ENCODE peak calls at places on chromosomes 11 and 22, in eight cellular contexts. One of them, this sample, is unnamed.

GRCh38 chr11:69215784-69216415 is 60.2 kb downstream of the SMIM38 start:
- DNase-seq in mesenchymal stem cell: peak
- DNase-seq in right atrium auricular region: no peak
- DNase-seq in tibial artery: peak
- DNase-seq in astrocyte: peak
- DNase-seq in right lobe of liver: no peak
- DNase-seq in ovary: no peak
- DNase-seq in pancreas: no peak
- DNase-seq in this sample: no peak

GRCh38 chr22:20400606-20401375 is 6.8 kb downstream of the ZNF74 start:
- DNase-seq in mesenchymal stem cell: no peak
- DNase-seq in right atrium auricular region: no peak
- DNase-seq in tibial artery: no peak
- DNase-seq in astrocyte: no peak
- DNase-seq in right lobe of liver: no peak
- DNase-seq in ovary: no peak
- DNase-seq in pancreas: no peak
- DNase-seq in this sample: no peak

GRCh38 chr22:42811510-42811909 is 45.6 kb downstream of the ARFGAP3 start:
- DNase-seq in mesenchymal stem cell: no peak
- DNase-seq in right atrium auricular region: no peak
- DNase-seq in tibial artery: no peak
- DNase-seq in astrocyte: no peak
- DNase-seq in right lobe of liver: no peak
- DNase-seq in ovary: no peak
- DNase-seq in pancreas: no peak
- DNase-seq in this sample: no peak

GRCh38 chr11:7630002-7630401 is 43.3 kb downstream of the CYB5R2 start:
- DNase-seq in mesenchymal stem cell: no peak
- DNase-seq in right atrium auricular region: no peak
- DNase-seq in tibial artery: no peak
- DNase-seq in astrocyte: no peak
- DNase-seq in right lobe of liver: peak
- DNase-seq in ovary: no peak
- DNase-seq in pancreas: no peak
- DNase-seq in this sample: no peak

GRCh38 chr11:59669611-59670009 is 773 bp upstream of the PATL1 start:
- DNase-seq in mesenchymal stem cell: peak
- DNase-seq in right atrium auricular region: no peak
- DNase-seq in tibial artery: peak
- DNase-seq in astrocyte: peak
- DNase-seq in right lobe of liver: peak
- DNase-seq in ovary: peak
- DNase-seq in pancreas: no peak
- DNase-seq in this sample: peak

GRCh38 chr22:27718186-27719032 is 83.1 kb downstream of the MN1 start:
- DNase-seq in mesenchymal stem cell: peak
- DNase-seq in right atrium auricular region: peak
- DNase-seq in tibial artery: peak
- DNase-seq in astrocyte: peak
- DNase-seq in right lobe of liver: peak
- DNase-seq in ovary: peak
- DNase-seq in pancreas: no peak
- DNase-seq in this sample: peak

GRCh38 chr22:27669798-27670599 is 131.6 kb downstream of the MN1 start:
- DNase-seq in mesenchymal stem cell: peak
- DNase-seq in right atrium auricular region: no peak
- DNase-seq in tibial artery: no peak
- DNase-seq in astrocyte: no peak
- DNase-seq in right lobe of liver: no peak
- DNase-seq in ovary: no peak
- DNase-seq in pancreas: no peak
- DNase-seq in this sample: no peak

GRCh38 chr11:31643831-31644230 is 134.3 kb downstream of the ELP4 start:
- DNase-seq in mesenchymal stem cell: no peak
- DNase-seq in right atrium auricular region: no peak
- DNase-seq in tibial artery: no peak
- DNase-seq in astrocyte: peak
- DNase-seq in right lobe of liver: no peak
- DNase-seq in ovary: no peak
- DNase-seq in pancreas: no peak
- DNase-seq in this sample: no peak

GRCh38 chr11:96211433-96211832 is 131.6 kb downstream of the MAML2 start:
- DNase-seq in mesenchymal stem cell: no peak
- DNase-seq in right atrium auricular region: no peak
- DNase-seq in tibial artery: no peak
- DNase-seq in astrocyte: no peak
- DNase-seq in right lobe of liver: no peak
- DNase-seq in ovary: no peak
- DNase-seq in pancreas: no peak
- DNase-seq in this sample: no peak

GRCh38 chr11:96215826-96216225 is 127.2 kb downstream of the MAML2 start:
- DNase-seq in mesenchymal stem cell: no peak
- DNase-seq in right atrium auricular region: no peak
- DNase-seq in tibial artery: no peak
- DNase-seq in astrocyte: no peak
- DNase-seq in right lobe of liver: no peak
- DNase-seq in ovary: no peak
- DNase-seq in pancreas: no peak
- DNase-seq in this sample: no peak

GRCh38 chr11:96214745-96215093 is 128.3 kb downstream of the MAML2 start:
- DNase-seq in mesenchymal stem cell: no peak
- DNase-seq in right atrium auricular region: no peak
- DNase-seq in tibial artery: no peak
- DNase-seq in astrocyte: no peak
- DNase-seq in right lobe of liver: no peak
- DNase-seq in ovary: no peak
- DNase-seq in pancreas: no peak
- DNase-seq in this sample: no peak

GRCh38 chr11:96215094-96215782 is 127.8 kb downstream of the MAML2 start:
- DNase-seq in mesenchymal stem cell: peak
- DNase-seq in right atrium auricular region: no peak
- DNase-seq in tibial artery: no peak
- DNase-seq in astrocyte: peak
- DNase-seq in right lobe of liver: no peak
- DNase-seq in ovary: no peak
- DNase-seq in pancreas: no peak
- DNase-seq in this sample: no peak

GRCh38 chr11:96213500-96213899 is 129.5 kb downstream of the MAML2 start:
- DNase-seq in mesenchymal stem cell: peak
- DNase-seq in right atrium auricular region: no peak
- DNase-seq in tibial artery: no peak
- DNase-seq in astrocyte: peak
- DNase-seq in right lobe of liver: no peak
- DNase-seq in ovary: no peak
- DNase-seq in pancreas: no peak
- DNase-seq in this sample: no peak
- H3K27ac ChIP-seq in mesenchymal stem cell: peak
- H3K27ac ChIP-seq in right atrium auricular region: peak
- H3K27ac ChIP-seq in tibial artery: peak
- H3K27ac ChIP-seq in astrocyte: peak
- H3K27ac ChIP-seq in right lobe of liver: no peak
- H3K27ac ChIP-seq in ovary: no peak
- H3K27ac ChIP-seq in pancreas: no peak
- H3K27ac ChIP-seq in this sample: no peak

GRCh38 chr11:13962198-13962561 is 343 bp upstream of the SPON1 start:
- DNase-seq in mesenchymal stem cell: no peak
- DNase-seq in right atrium auricular region: no peak
- DNase-seq in tibial artery: no peak
- DNase-seq in astrocyte: no peak
- DNase-seq in right lobe of liver: no peak
- DNase-seq in ovary: no peak
- DNase-seq in pancreas: no peak
- DNase-seq in this sample: no peak

GRCh38 chr11:13963949-13964770 is 1.6 kb downstream of the SPON1 start:
- DNase-seq in mesenchymal stem cell: no peak
- DNase-seq in right atrium auricular region: no peak
- DNase-seq in tibial artery: no peak
- DNase-seq in astrocyte: no peak
- DNase-seq in right lobe of liver: peak
- DNase-seq in ovary: no peak
- DNase-seq in pancreas: no peak
- DNase-seq in this sample: peak

GRCh38 chr11:13962562-13963168 is at the start of gene SPON1:
- DNase-seq in mesenchymal stem cell: peak
- DNase-seq in right atrium auricular region: no peak
- DNase-seq in tibial artery: no peak
- DNase-seq in astrocyte: peak
- DNase-seq in right lobe of liver: peak
- DNase-seq in ovary: peak
- DNase-seq in pancreas: peak
- DNase-seq in this sample: peak

GRCh38 chr11:13964771-13965074 is 2.2 kb downstream of the SPON1 start:
- DNase-seq in mesenchymal stem cell: no peak
- DNase-seq in right atrium auricular region: no peak
- DNase-seq in tibial artery: no peak
- DNase-seq in astrocyte: no peak
- DNase-seq in right lobe of liver: no peak
- DNase-seq in ovary: no peak
- DNase-seq in pancreas: no peak
- DNase-seq in this sample: no peak

GRCh38 chr11:13963169-13963948 is 836 bp downstream of the SPON1 start:
- DNase-seq in mesenchymal stem cell: peak
- DNase-seq in right atrium auricular region: no peak
- DNase-seq in tibial artery: no peak
- DNase-seq in astrocyte: peak
- DNase-seq in right lobe of liver: peak
- DNase-seq in ovary: no peak
- DNase-seq in pancreas: no peak
- DNase-seq in this sample: peak
- H3K4me3 ChIP-seq in mesenchymal stem cell: peak
- H3K4me3 ChIP-seq in right atrium auricular region: peak
- H3K4me3 ChIP-seq in tibial artery: peak
- H3K4me3 ChIP-seq in astrocyte: no peak
- H3K4me3 ChIP-seq in right lobe of liver: peak
- H3K4me3 ChIP-seq in ovary: peak
- H3K4me3 ChIP-seq in pancreas: peak
- H3K4me3 ChIP-seq in this sample: peak

GRCh38 chr22:30308096-30308495 is 18.6 kb downstream of the TBC1D10A start:
- DNase-seq in mesenchymal stem cell: no peak
- DNase-seq in right atrium auricular region: no peak
- DNase-seq in tibial artery: no peak
- DNase-seq in astrocyte: no peak
- DNase-seq in right lobe of liver: no peak
- DNase-seq in ovary: no peak
- DNase-seq in pancreas: no peak
- DNase-seq in this sample: no peak

GRCh38 chr22:30308518-30309230 is 18.1 kb downstream of the TBC1D10A start:
- DNase-seq in mesenchymal stem cell: peak
- DNase-seq in right atrium auricular region: no peak
- DNase-seq in tibial artery: no peak
- DNase-seq in astrocyte: peak
- DNase-seq in right lobe of liver: no peak
- DNase-seq in ovary: no peak
- DNase-seq in pancreas: no peak
- DNase-seq in this sample: no peak

GRCh38 chr22:30306629-30307016 is 17.3 kb upstream of the CASTOR1 start:
- DNase-seq in mesenchymal stem cell: no peak
- DNase-seq in right atrium auricular region: no peak
- DNase-seq in tibial artery: no peak
- DNase-seq in astrocyte: no peak
- DNase-seq in right lobe of liver: no peak
- DNase-seq in ovary: no peak
- DNase-seq in pancreas: no peak
- DNase-seq in this sample: no peak

GRCh38 chr22:30305906-30306628 is 16.8 kb upstream of the CASTOR1 start:
- DNase-seq in mesenchymal stem cell: no peak
- DNase-seq in right atrium auricular region: no peak
- DNase-seq in tibial artery: no peak
- DNase-seq in astrocyte: no peak
- DNase-seq in right lobe of liver: no peak
- DNase-seq in ovary: no peak
- DNase-seq in pancreas: no peak
- DNase-seq in this sample: no peak

DNA sequence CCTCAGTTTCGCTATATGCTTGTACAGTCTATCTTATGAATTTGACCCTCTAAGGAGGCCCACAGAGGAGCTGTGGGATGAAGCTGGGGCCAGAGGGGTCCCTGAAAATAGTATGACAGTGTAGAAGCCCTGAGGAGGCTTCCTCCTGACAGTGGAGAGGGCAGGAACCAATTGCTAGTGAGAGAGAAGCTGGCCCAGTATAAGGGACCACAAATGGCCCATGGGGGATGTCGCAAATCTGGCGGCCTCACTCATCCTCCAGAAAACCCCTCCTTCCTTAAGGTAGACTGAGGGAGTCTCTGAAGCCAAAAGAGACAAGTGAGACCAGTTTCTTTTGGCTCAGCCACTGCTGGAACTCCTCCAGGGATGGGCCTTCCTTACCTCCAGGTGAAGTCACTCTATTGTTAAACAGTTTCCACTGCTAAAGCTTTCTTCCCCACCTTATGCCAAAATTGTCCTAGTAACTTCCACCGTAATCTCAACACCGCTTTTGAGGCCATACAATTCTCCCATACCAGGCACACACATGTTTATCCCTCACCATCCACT is 17.8 kb upstream of the CASTOR1 start:
- DNase-seq in mesenchymal stem cell: no peak
- DNase-seq in right atrium auricular region: no peak
- DNase-seq in tibial artery: no peak
- DNase-seq in astrocyte: no peak
- DNase-seq in right lobe of liver: no peak
- DNase-seq in ovary: no peak
- DNase-seq in pancreas: no peak
- DNase-seq in this sample: peak
- H3K27ac ChIP-seq in mesenchymal stem cell: no peak
- H3K27ac ChIP-seq in right atrium auricular region: peak
- H3K27ac ChIP-seq in tibial artery: peak
- H3K27ac ChIP-seq in astrocyte: no peak
- H3K27ac ChIP-seq in right lobe of liver: no peak
- H3K27ac ChIP-seq in ovary: no peak
- H3K27ac ChIP-seq in pancreas: no peak
- H3K27ac ChIP-seq in this sample: peak

DNA sequence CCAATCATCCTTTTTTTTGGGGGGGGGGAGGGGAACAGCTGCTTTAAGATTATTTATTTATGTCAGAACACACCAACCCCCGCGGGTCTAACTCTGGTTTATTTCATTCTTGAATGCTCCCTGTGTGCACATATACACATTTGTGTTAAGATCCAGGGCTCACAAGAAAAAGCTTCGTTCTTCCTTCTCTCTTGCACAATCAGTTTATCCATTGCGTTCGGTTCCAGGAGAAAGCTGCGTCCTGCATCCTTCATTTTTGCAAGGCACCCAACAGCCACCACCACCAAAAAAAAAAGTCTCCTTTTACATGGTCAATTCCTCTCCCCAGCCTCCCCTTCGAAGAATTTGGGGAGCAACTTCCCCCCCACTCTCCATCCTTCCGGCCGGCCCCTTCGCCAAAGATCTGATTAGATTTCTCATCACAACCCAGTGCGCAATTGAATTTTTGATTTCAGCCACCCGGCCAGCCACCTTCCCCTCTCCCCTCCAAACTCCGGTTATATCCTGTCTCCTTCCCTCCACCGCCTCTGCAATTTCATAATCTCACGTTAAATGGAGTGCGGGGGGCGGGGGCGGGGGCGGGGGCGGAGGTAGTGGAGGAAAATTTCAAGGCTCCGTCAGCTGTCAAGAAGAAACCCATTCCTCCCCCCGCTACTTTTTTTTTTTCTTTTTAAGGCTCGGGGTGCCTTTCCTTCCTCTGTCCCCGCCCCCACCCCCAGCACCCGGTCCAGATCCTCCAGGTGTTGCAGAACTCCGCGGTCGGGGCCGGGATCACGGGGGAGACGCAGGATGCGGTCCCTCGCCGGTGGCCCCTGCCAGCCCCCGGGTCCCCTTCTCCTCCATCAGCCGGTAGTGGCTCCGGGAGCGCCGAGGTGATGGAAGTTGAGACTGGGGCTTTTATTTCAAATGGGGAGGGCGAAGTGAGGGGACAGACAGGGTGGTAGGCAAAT is 1166.5 kb downstream of the LRRC4C start:
- DNase-seq in mesenchymal stem cell: peak
- DNase-seq in right atrium auricular region: no peak
- DNase-seq in tibial artery: no peak
- DNase-seq in astrocyte: no peak
- DNase-seq in right lobe of liver: no peak
- DNase-seq in ovary: no peak
- DNase-seq in pancreas: no peak
- DNase-seq in this sample: peak
- H3K4me3 ChIP-seq in mesenchymal stem cell: peak
- H3K4me3 ChIP-seq in right atrium auricular region: peak
- H3K4me3 ChIP-seq in tibial artery: peak
- H3K4me3 ChIP-seq in astrocyte: peak
- H3K4me3 ChIP-seq in right lobe of liver: peak
- H3K4me3 ChIP-seq in ovary: peak
- H3K4me3 ChIP-seq in pancreas: peak
- H3K4me3 ChIP-seq in this sample: peak